ENCODE peak calls at places on chromosome 17, in nine cellular contexts. One of them, this sample, is unnamed.

GRCh38 chr17:70968302-70968701 is 799.0 kb downstream of the KCNJ2 start:
- DNase-seq in HCT116: no peak
- DNase-seq in OCI-LY7: no peak
- DNase-seq in progenitor cell of endocrine pancreas: no peak
- DNase-seq in brain microvascular endothelial cell: no peak
- DNase-seq in Peyer's patch: no peak
- DNase-seq in activated B cell treated with CpG ODN at 0.5 μM for 24 hours: no peak
- DNase-seq in epithelial cell of esophagus: peak; percentile 49
- DNase-seq in stomach: no peak
- DNase-seq in this sample: no peak

GRCh38 chr17:68199837-68200688 is 47.8 kb upstream of the AMZ2 start:
- DNase-seq in epithelial cell of esophagus: no peak
- DNase-seq in stomach: no peak
- DNase-seq in HCT116: no peak
- DNase-seq in brain microvascular endothelial cell: no peak
- DNase-seq in activated B cell treated with CpG ODN at 0.5 μM for 24 hours: no peak
- DNase-seq in progenitor cell of endocrine pancreas: no peak
- DNase-seq in Peyer's patch: no peak
- DNase-seq in OCI-LY7: peak; percentile 37
- DNase-seq in this sample: no peak

GRCh38 chr17:37384560-37385160 is 8.9 kb downstream of the C17orf78 start:
- DNase-seq in Peyer's patch: no peak
- DNase-seq in stomach: no peak
- DNase-seq in OCI-LY7: no peak
- DNase-seq in epithelial cell of esophagus: no peak
- DNase-seq in progenitor cell of endocrine pancreas: no peak
- DNase-seq in brain microvascular endothelial cell: no peak
- DNase-seq in activated B cell treated with CpG ODN at 0.5 μM for 24 hours: no peak
- DNase-seq in HCT116: no peak
- DNase-seq in this sample: no peak

GRCh38 chr17:15999974-16000827 is 577 bp downstream of the TTC19 start:
- DNase-seq in stomach: no peak
- DNase-seq in HCT116: no peak
- DNase-seq in progenitor cell of endocrine pancreas: no peak
- DNase-seq in brain microvascular endothelial cell: peak; percentile 20
- DNase-seq in OCI-LY7: peak; percentile 55
- DNase-seq in activated B cell treated with CpG ODN at 0.5 μM for 24 hours: no peak
- DNase-seq in epithelial cell of esophagus: peak; percentile 44
- DNase-seq in Peyer's patch: no peak
- DNase-seq in this sample: peak; percentile 61

GRCh38 chr17:15913826-15914225 is 31.1 kb upstream of the ADORA2B start:
- DNase-seq in epithelial cell of esophagus: no peak
- DNase-seq in progenitor cell of endocrine pancreas: no peak
- DNase-seq in OCI-LY7: no peak
- DNase-seq in HCT116: no peak
- DNase-seq in activated B cell treated with CpG ODN at 0.5 μM for 24 hours: no peak
- DNase-seq in stomach: no peak
- DNase-seq in Peyer's patch: no peak
- DNase-seq in brain microvascular endothelial cell: no peak
- DNase-seq in this sample: no peak

GRCh38 chr17:48068491-48068961 is 20.4 kb downstream of the NFE2L1 start:
- DNase-seq in Peyer's patch: no peak
- DNase-seq in stomach: no peak
- DNase-seq in OCI-LY7: peak; percentile 23
- DNase-seq in activated B cell treated with CpG ODN at 0.5 μM for 24 hours: no peak
- DNase-seq in brain microvascular endothelial cell: peak; percentile 28
- DNase-seq in epithelial cell of esophagus: no peak
- DNase-seq in HCT116: no peak
- DNase-seq in progenitor cell of endocrine pancreas: no peak
- DNase-seq in this sample: no peak

GRCh38 chr17:40350410-40351184 is 13.9 kb downstream of the GJD3 start:
- DNase-seq in brain microvascular endothelial cell: peak; percentile 66
- DNase-seq in Peyer's patch: no peak
- DNase-seq in OCI-LY7: no peak
- DNase-seq in activated B cell treated with CpG ODN at 0.5 μM for 24 hours: no peak
- DNase-seq in progenitor cell of endocrine pancreas: peak; percentile 62
- DNase-seq in HCT116: no peak
- DNase-seq in epithelial cell of esophagus: no peak
- DNase-seq in stomach: no peak
- DNase-seq in this sample: no peak

GRCh38 chr17:14940112-14940945 is 324.8 kb downstream of the PMP22 start:
- DNase-seq in OCI-LY7: no peak
- DNase-seq in HCT116: no peak
- DNase-seq in stomach: no peak
- DNase-seq in epithelial cell of esophagus: peak; percentile 52
- DNase-seq in brain microvascular endothelial cell: no peak
- DNase-seq in Peyer's patch: no peak
- DNase-seq in activated B cell treated with CpG ODN at 0.5 μM for 24 hours: no peak
- DNase-seq in progenitor cell of endocrine pancreas: no peak
- DNase-seq in this sample: no peak

GRCh38 chr17:78185981-78186688 is 717 bp downstream of the TK1 start:
- DNase-seq in progenitor cell of endocrine pancreas: no peak
- DNase-seq in activated B cell treated with CpG ODN at 0.5 μM for 24 hours: no peak
- DNase-seq in epithelial cell of esophagus: no peak
- DNase-seq in brain microvascular endothelial cell: no peak
- DNase-seq in HCT116: no peak
- DNase-seq in OCI-LY7: peak; percentile 53
- DNase-seq in Peyer's patch: no peak
- DNase-seq in stomach: no peak
- DNase-seq in this sample: no peak

GRCh38 chr17:48102700-48103378 is 1.6 kb upstream of the CBX1 start:
- DNase-seq in HCT116: no peak
- DNase-seq in epithelial cell of esophagus: no peak
- DNase-seq in activated B cell treated with CpG ODN at 0.5 μM for 24 hours: no peak
- DNase-seq in Peyer's patch: no peak
- DNase-seq in stomach: no peak
- DNase-seq in brain microvascular endothelial cell: no peak
- DNase-seq in OCI-LY7: peak; percentile 42
- DNase-seq in progenitor cell of endocrine pancreas: no peak
- DNase-seq in this sample: no peak

GRCh38 chr17:55327225-55328088 is 62.7 kb downstream of the HLF start:
- DNase-seq in HCT116: no peak
- DNase-seq in stomach: no peak
- DNase-seq in epithelial cell of esophagus: peak; percentile 41
- DNase-seq in Peyer's patch: no peak
- DNase-seq in OCI-LY7: no peak
- DNase-seq in progenitor cell of endocrine pancreas: no peak
- DNase-seq in brain microvascular endothelial cell: no peak
- DNase-seq in activated B cell treated with CpG ODN at 0.5 μM for 24 hours: no peak
- DNase-seq in this sample: no peak

GRCh38 chr17:10205549-10206185 is 7.3 kb upstream of the GAS7 start:
- DNase-seq in brain microvascular endothelial cell: no peak
- DNase-seq in activated B cell treated with CpG ODN at 0.5 μM for 24 hours: no peak
- DNase-seq in epithelial cell of esophagus: peak; percentile 4
- DNase-seq in progenitor cell of endocrine pancreas: no peak
- DNase-seq in HCT116: no peak
- DNase-seq in stomach: no peak
- DNase-seq in Peyer's patch: no peak
- DNase-seq in OCI-LY7: no peak
- DNase-seq in this sample: no peak

GRCh38 chr17:73833779-73834613 is 189.8 kb upstream of the SDK2 start:
- DNase-seq in HCT116: no peak
- DNase-seq in activated B cell treated with CpG ODN at 0.5 μM for 24 hours: no peak
- DNase-seq in OCI-LY7: no peak
- DNase-seq in epithelial cell of esophagus: no peak
- DNase-seq in brain microvascular endothelial cell: no peak
- DNase-seq in Peyer's patch: no peak
- DNase-seq in stomach: no peak
- DNase-seq in progenitor cell of endocrine pancreas: no peak
- DNase-seq in this sample: no peak

GRCh38 chr17:28747801-28748750 is 4.3 kb downstream of the TRAF4 start:
- DNase-seq in Peyer's patch: no peak
- DNase-seq in epithelial cell of esophagus: no peak
- DNase-seq in progenitor cell of endocrine pancreas: no peak
- DNase-seq in HCT116: no peak
- DNase-seq in brain microvascular endothelial cell: no peak
- DNase-seq in stomach: no peak
- DNase-seq in OCI-LY7: no peak
- DNase-seq in activated B cell treated with CpG ODN at 0.5 μM for 24 hours: no peak
- DNase-seq in this sample: no peak

GRCh38 chr17:65595071-65595655 is 33.7 kb upstream of the AXIN2 start:
- DNase-seq in progenitor cell of endocrine pancreas: no peak
- DNase-seq in OCI-LY7: no peak
- DNase-seq in activated B cell treated with CpG ODN at 0.5 μM for 24 hours: no peak
- DNase-seq in epithelial cell of esophagus: no peak
- DNase-seq in HCT116: no peak
- DNase-seq in brain microvascular endothelial cell: no peak
- DNase-seq in stomach: no peak
- DNase-seq in Peyer's patch: no peak
- DNase-seq in this sample: no peak

GRCh38 chr17:79989106-79989835 is 46.4 kb downstream of the TBC1D16 start:
- DNase-seq in activated B cell treated with CpG ODN at 0.5 μM for 24 hours: no peak
- DNase-seq in OCI-LY7: no peak
- DNase-seq in Peyer's patch: no peak
- DNase-seq in epithelial cell of esophagus: no peak
- DNase-seq in progenitor cell of endocrine pancreas: no peak
- DNase-seq in HCT116: no peak
- DNase-seq in stomach: no peak
- DNase-seq in brain microvascular endothelial cell: no peak
- DNase-seq in this sample: no peak

GRCh38 chr17:45316271-45317112 is at the start of gene MAP3K14:
- DNase-seq in stomach: peak; percentile 75
- DNase-seq in HCT116: no peak
- DNase-seq in epithelial cell of esophagus: peak; percentile 51
- DNase-seq in OCI-LY7: peak; percentile 79
- DNase-seq in activated B cell treated with CpG ODN at 0.5 μM for 24 hours: peak; percentile 72
- DNase-seq in brain microvascular endothelial cell: no peak
- DNase-seq in progenitor cell of endocrine pancreas: peak; percentile 69
- DNase-seq in Peyer's patch: peak; percentile 70
- DNase-seq in this sample: peak; percentile 50

GRCh38 chr17:75773808-75774470 is 8.9 kb upstream of the GALK1 start:
- DNase-seq in brain microvascular endothelial cell: no peak
- DNase-seq in stomach: no peak
- DNase-seq in OCI-LY7: no peak
- DNase-seq in Peyer's patch: no peak
- DNase-seq in epithelial cell of esophagus: no peak
- DNase-seq in progenitor cell of endocrine pancreas: no peak
- DNase-seq in activated B cell treated with CpG ODN at 0.5 μM for 24 hours: peak; percentile 15
- DNase-seq in HCT116: no peak
- DNase-seq in this sample: no peak

GRCh38 chr17:27671591-27671910 is 40.6 kb downstream of the LGALS9 start:
- DNase-seq in stomach: no peak
- DNase-seq in OCI-LY7: no peak
- DNase-seq in Peyer's patch: no peak
- DNase-seq in activated B cell treated with CpG ODN at 0.5 μM for 24 hours: no peak
- DNase-seq in HCT116: no peak
- DNase-seq in brain microvascular endothelial cell: no peak
- DNase-seq in progenitor cell of endocrine pancreas: no peak
- DNase-seq in epithelial cell of esophagus: no peak
- DNase-seq in this sample: no peak

GRCh38 chr17:19549746-19550623 is 16.3 kb downstream of the SLC47A1 start:
- DNase-seq in activated B cell treated with CpG ODN at 0.5 μM for 24 hours: no peak
- DNase-seq in stomach: no peak
- DNase-seq in OCI-LY7: no peak
- DNase-seq in Peyer's patch: no peak
- DNase-seq in HCT116: no peak
- DNase-seq in brain microvascular endothelial cell: no peak
- DNase-seq in progenitor cell of endocrine pancreas: no peak
- DNase-seq in epithelial cell of esophagus: no peak
- DNase-seq in this sample: no peak

GRCh38 chr17:42675984-42676423 is 790 bp downstream of the PLEKHH3 start:
- DNase-seq in Peyer's patch: no peak
- DNase-seq in activated B cell treated with CpG ODN at 0.5 μM for 24 hours: no peak
- DNase-seq in progenitor cell of endocrine pancreas: no peak
- DNase-seq in HCT116: no peak
- DNase-seq in OCI-LY7: peak; percentile 27
- DNase-seq in epithelial cell of esophagus: peak; percentile 67
- DNase-seq in brain microvascular endothelial cell: no peak
- DNase-seq in stomach: peak; percentile 82
- DNase-seq in this sample: no peak

GRCh38 chr17:1455748-1456599 is at the start of gene CRK:
- DNase-seq in progenitor cell of endocrine pancreas: peak; percentile 99
- DNase-seq in Peyer's patch: peak; percentile 93
- DNase-seq in epithelial cell of esophagus: peak; percentile 96
- DNase-seq in OCI-LY7: peak; percentile 98
- DNase-seq in HCT116: peak; percentile 85
- DNase-seq in brain microvascular endothelial cell: peak; percentile 87
- DNase-seq in stomach: peak; percentile 98
- DNase-seq in activated B cell treated with CpG ODN at 0.5 μM for 24 hours: peak; percentile 99
- DNase-seq in this sample: peak; percentile 100
- TF ChIP-seq CTCF in progenitor cell of endocrine pancreas: no peak
- TF ChIP-seq CTCF in Peyer's patch: no peak
- TF ChIP-seq CTCF in epithelial cell of esophagus: no peak
- TF ChIP-seq CTCF in OCI-LY7: no peak
- TF ChIP-seq CTCF in HCT116: no peak
- TF ChIP-seq CTCF in brain microvascular endothelial cell: peak; percentile 6
- TF ChIP-seq CTCF in stomach: no peak
- TF ChIP-seq CTCF in activated B cell treated with CpG ODN at 0.5 μM for 24 hours: no peak
- TF ChIP-seq CTCF in this sample: no peak

GRCh38 chr17:17313350-17313991 is 10.3 kb downstream of the NT5M start:
- DNase-seq in stomach: peak; percentile 70
- DNase-seq in OCI-LY7: peak; percentile 74
- DNase-seq in HCT116: peak; percentile 31
- DNase-seq in Peyer's patch: peak; percentile 62
- DNase-seq in brain microvascular endothelial cell: no peak
- DNase-seq in progenitor cell of endocrine pancreas: peak; percentile 46
- DNase-seq in epithelial cell of esophagus: peak; percentile 78
- DNase-seq in activated B cell treated with CpG ODN at 0.5 μM for 24 hours: peak; percentile 38
- DNase-seq in this sample: peak; percentile 87
- TF ChIP-seq CTCF in stomach: no peak
- TF ChIP-seq CTCF in OCI-LY7: peak; percentile 83
- TF ChIP-seq CTCF in HCT116: peak; percentile 75
- TF ChIP-seq CTCF in Peyer's patch: peak; percentile 77
- TF ChIP-seq CTCF in brain microvascular endothelial cell: peak; percentile 63
- TF ChIP-seq CTCF in progenitor cell of endocrine pancreas: peak; percentile 71
- TF ChIP-seq CTCF in epithelial cell of esophagus: peak; percentile 88
- TF ChIP-seq CTCF in activated B cell treated with CpG ODN at 0.5 μM for 24 hours: no peak
- TF ChIP-seq CTCF in this sample: peak; percentile 85

GRCh38 chr17:5486206-5487124 is at the start of gene MIS12:
- DNase-seq in Peyer's patch: peak; percentile 99
- DNase-seq in epithelial cell of esophagus: peak; percentile 99
- DNase-seq in HCT116: peak; percentile 97
- DNase-seq in brain microvascular endothelial cell: peak; percentile 100
- DNase-seq in OCI-LY7: peak; percentile 99
- DNase-seq in progenitor cell of endocrine pancreas: peak; percentile 91
- DNase-seq in stomach: peak; percentile 98
- DNase-seq in activated B cell treated with CpG ODN at 0.5 μM for 24 hours: peak; percentile 84
- DNase-seq in this sample: peak; percentile 98
- TF ChIP-seq CTCF in Peyer's patch: no peak
- TF ChIP-seq CTCF in epithelial cell of esophagus: no peak
- TF ChIP-seq CTCF in HCT116: no peak
- TF ChIP-seq CTCF in brain microvascular endothelial cell: no peak
- TF ChIP-seq CTCF in OCI-LY7: no peak
- TF ChIP-seq CTCF in progenitor cell of endocrine pancreas: no peak
- TF ChIP-seq CTCF in stomach: no peak
- TF ChIP-seq CTCF in activated B cell treated with CpG ODN at 0.5 μM for 24 hours: no peak
- TF ChIP-seq CTCF in this sample: no peak

DNA sequence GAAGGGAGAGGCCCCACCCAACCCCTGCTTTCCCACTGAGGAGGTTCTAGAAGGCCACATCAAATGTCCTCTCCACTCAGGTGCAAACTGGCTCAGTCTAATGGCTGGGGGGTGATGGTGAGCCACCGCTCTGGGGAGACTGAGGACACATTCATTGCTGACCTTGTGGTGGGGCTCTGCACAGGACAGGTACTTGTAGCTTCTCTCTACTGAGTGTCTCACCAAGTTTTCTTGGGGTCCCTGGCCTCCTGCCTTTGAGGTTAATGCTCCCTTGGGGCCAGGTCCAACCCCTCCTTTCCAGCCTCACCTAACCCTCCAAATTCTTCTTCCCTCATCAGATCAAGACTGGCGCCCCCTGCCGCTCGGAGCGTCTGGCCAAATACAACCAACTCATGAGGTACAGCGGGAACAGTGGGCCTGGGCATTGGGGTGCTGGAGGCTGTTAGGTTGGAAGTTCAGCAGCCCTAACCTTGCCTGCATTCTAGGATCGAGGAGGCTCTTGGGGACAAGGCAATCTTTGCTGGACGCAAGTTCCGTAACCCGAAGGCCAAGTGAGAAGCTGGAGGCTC is 5.7 kb downstream of the ENO3 start:
- DNase-seq in brain microvascular endothelial cell: no peak
- DNase-seq in activated B cell treated with CpG ODN at 0.5 μM for 24 hours: no peak
- DNase-seq in HCT116: no peak
- DNase-seq in progenitor cell of endocrine pancreas: no peak
- DNase-seq in epithelial cell of esophagus: no peak
- DNase-seq in Peyer's patch: peak; percentile 56
- DNase-seq in OCI-LY7: peak; percentile 47
- DNase-seq in stomach: peak; percentile 46
- DNase-seq in this sample: no peak
- TF ChIP-seq CTCF in brain microvascular endothelial cell: peak; percentile 39
- TF ChIP-seq CTCF in activated B cell treated with CpG ODN at 0.5 μM for 24 hours: no peak
- TF ChIP-seq CTCF in HCT116: peak; percentile 37
- TF ChIP-seq CTCF in progenitor cell of endocrine pancreas: peak; percentile 31
- TF ChIP-seq CTCF in epithelial cell of esophagus: peak; percentile 21
- TF ChIP-seq CTCF in Peyer's patch: peak; percentile 5
- TF ChIP-seq CTCF in OCI-LY7: peak; percentile 79
- TF ChIP-seq CTCF in stomach: no peak
- TF ChIP-seq CTCF in this sample: peak; percentile 59

This sample was measured in GM10248.